ENCODE peak calls at places on chromosomes 5 and 9, in seven cellular contexts. Z is uterus, B is heart left ventricle, S is IMR-90, C is mammary epithelial cell, T is PC-3, U is adrenal gland. Y is an unnamed sample.

GRCh38 chr9:91362212-91362611 is 494 bp upstream of the AUH start:
- DNase-seq in Z (no peak), B (no peak), T (no peak), U (no peak), C (no peak), S (no peak), Y (no peak)

GRCh38 chr9:81599837-81600236 is 89.5 kb downstream of the TLE1 start:
- DNase-seq in S (no peak), C (no peak), B (no peak), T (no peak), U (no peak), Z (no peak), Y (no peak)

GRCh38 chr5:90968319-90968718 is 409.7 kb downstream of the ADGRV1 start:
- DNase-seq in Z (no peak), T (no peak), B (no peak), C (peak; percentile 59), U (no peak), S (no peak), Y (peak; percentile 16)

GRCh38 chr5:32942225-32942989 is 231.3 kb downstream of the NPR3 start:
- DNase-seq in C (peak; percentile 38), T (peak; percentile 84), B (no peak), U (no peak), S (peak; percentile 13), Z (no peak), Y (peak; percentile 42)

GRCh38 chr9:136920069-136920468 is 24.5 kb downstream of the FBXW5 start:
- DNase-seq in B (no peak), Z (no peak), T (no peak), S (no peak), U (no peak), C (no peak), Y (no peak)

GRCh38 chr5:6349387-6349786 is 29.0 kb downstream of the MED10 start:
- DNase-seq in Z (no peak), B (no peak), C (no peak), T (peak; percentile 45), U (no peak), S (no peak), Y (no peak)

GRCh38 chr5:151470440-151470839 is 23.0 kb downstream of the SLC36A1 start:
- DNase-seq in Z (no peak), U (no peak), C (no peak), B (no peak), S (peak; percentile 81), T (no peak), Y (no peak)

GRCh38 chr5:34497031-34497808 is 158.9 kb upstream of the RAI14 start:
- DNase-seq in S (no peak), U (no peak), B (peak; percentile 86), T (no peak), C (no peak), Z (peak; percentile 89), Y (no peak)

GRCh38 chr5:107652839-107653607 is 17.7 kb downstream of the EFNA5 start:
- DNase-seq in S (no peak), C (no peak), T (no peak), U (no peak), B (no peak), Z (no peak), Y (no peak)

GRCh38 chr9:76664120-76664519 is 100.1 kb upstream of the PCA3 start:
- DNase-seq in C (no peak), T (no peak), B (no peak), Z (no peak), U (no peak), S (no peak), Y (no peak)

DNA sequence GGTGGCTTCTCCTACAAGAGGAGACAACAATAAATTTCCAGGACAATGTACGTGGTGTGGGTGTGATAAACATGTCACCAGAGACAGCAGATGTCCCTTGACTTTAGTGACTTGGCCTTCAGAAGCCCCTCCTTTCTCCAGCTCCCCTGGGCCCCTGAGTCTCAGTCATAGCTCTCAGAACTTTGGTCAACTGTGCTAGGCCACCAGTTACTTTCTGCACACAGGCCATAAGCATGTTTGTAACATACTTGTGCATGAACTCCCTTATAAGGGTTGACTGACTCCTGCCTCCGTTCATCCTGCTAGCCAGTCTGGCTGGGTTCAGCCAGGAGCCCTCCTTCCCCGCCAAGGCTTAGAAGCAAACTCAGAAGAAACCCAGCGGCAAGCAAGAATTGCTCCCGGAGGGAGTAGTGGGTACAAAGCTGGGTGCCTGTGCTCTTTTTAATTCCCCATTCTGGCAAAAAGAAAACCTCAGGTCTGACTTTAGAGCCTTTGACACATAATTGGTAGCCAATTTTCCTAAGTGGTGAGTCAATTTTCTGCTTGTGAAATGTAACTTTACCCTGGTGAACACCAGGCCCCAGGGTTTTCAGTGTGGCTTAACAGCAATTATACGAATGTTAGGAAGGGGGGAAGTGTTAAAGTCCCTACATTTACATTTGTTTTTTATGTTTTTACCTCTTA is 49.2 kb downstream of the EBF1 start:
- DNase-seq in T (peak; percentile 17), B (no peak), Z (peak; percentile 34), C (no peak), S (peak; percentile 32), U (no peak), Y (no peak)
- H3K27ac ChIP-seq in T (no peak overlapping the region), B (peak overlapping the region; percentile 84), Z (peak overlapping the region; percentile 84), C (no peak overlapping the region), S (no peak overlapping the region), U (no peak overlapping the region), Y (no peak overlapping the region)

DNA sequence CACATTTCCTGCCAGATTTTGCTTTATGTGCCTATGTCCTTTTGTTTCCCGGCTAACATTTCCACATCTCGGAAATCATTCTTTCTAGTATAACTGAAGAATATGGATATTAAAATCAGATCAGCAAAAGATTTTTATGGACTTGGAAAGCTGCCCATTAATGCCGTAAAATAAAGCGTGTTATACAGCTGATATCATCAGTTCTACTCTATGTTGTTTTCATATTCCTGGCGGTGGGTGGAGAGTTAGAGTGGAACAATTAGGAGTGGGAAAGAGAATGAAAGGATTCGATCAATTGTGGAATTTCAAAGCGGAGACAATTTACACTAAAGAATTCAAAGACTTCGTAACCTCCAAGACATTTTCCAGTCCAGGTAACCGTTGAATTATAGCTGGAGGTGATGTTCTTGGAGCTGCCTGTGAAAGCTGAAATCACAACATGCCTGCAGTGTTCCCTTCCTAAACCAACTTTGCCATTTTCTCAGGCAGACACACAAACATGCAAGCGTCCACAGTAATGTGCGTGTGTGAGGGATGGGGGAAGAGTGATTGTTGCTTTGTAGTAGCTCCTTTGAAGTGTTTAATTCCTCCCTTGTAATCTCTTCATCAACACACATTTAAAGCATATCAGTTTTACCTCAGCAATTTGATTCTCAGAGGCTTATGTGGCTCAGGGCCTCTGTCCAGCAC is 543.9 kb downstream of the RAB3C start:
- DNase-seq in B (no peak), C (no peak), S (peak; percentile 55), Z (no peak), T (no peak), U (no peak), Y (peak; percentile 17)
- TF ChIP-seq CTCF in B (no peak), C (no peak), S (no peak), Z (no peak), T (no peak), U (no peak), Y (no peak)

GRCh38 chr5:159787837-159788236 is 128.4 kb upstream of the ADRA1B start:
- DNase-seq in Z (no peak), B (no peak), U (no peak), S (no peak), T (no peak), C (no peak), Y (no peak)
- H3K27ac ChIP-seq in Z (peak overlapping the region; percentile 75), B (peak overlapping the region; percentile 46), U (no peak overlapping the region), S (no peak overlapping the region), T (no peak overlapping the region), C (no peak overlapping the region), Y (no peak overlapping the region)

DNA sequence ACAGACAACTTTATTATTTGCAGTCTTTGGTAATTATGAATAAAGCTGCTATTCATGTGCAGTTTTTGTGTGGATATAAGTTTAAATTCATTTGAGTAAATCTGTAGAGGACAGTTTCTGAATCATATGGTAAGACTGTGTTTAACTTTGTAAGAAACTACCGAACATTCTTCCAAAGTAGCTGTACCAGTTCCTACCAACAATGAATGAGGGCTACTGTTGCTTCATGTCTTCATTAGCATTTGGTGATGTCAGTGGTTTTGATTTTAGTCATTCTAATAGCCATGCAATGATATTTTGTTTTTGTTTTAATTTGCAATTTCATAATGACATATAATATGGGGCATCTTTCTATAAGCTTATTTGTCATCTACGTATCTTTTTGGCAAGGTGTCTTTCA is 501.3 kb upstream of the RORB start:
- DNase-seq in C (peak; percentile 34), T (no peak), B (no peak), S (no peak), Z (no peak), U (no peak), Y (no peak)
- TF ChIP-seq CTCF in C (no peak), T (no peak), B (no peak), S (no peak), Z (no peak), U (no peak), Y (no peak)

GRCh38 chr5:149732500-149733128 is 2.5 kb downstream of the PPARGC1B start:
- DNase-seq in T (peak; percentile 56), U (peak; percentile 38), Z (peak; percentile 42), S (no peak), B (peak; percentile 72), C (peak; percentile 40), Y (no peak)

GRCh38 chr5:149731617-149732400 is 1.7 kb downstream of the PPARGC1B start:
- DNase-seq in C (peak; percentile 84), U (peak; percentile 90), T (peak; percentile 93), B (peak; percentile 92), S (peak; percentile 58), Z (peak; percentile 85), Y (peak; percentile 83)

GRCh38 chr5:149729150-149729549 is 960 bp upstream of the PPARGC1B start:
- DNase-seq in Z (no peak), S (no peak), C (no peak), T (no peak), B (no peak), U (no peak), Y (no peak)

GRCh38 chr5:149731332-149731616 is 1.2 kb downstream of the PPARGC1B start:
- DNase-seq in T (no peak), U (no peak), B (no peak), S (no peak), C (no peak), Z (peak; percentile 26), Y (no peak)

DNA sequence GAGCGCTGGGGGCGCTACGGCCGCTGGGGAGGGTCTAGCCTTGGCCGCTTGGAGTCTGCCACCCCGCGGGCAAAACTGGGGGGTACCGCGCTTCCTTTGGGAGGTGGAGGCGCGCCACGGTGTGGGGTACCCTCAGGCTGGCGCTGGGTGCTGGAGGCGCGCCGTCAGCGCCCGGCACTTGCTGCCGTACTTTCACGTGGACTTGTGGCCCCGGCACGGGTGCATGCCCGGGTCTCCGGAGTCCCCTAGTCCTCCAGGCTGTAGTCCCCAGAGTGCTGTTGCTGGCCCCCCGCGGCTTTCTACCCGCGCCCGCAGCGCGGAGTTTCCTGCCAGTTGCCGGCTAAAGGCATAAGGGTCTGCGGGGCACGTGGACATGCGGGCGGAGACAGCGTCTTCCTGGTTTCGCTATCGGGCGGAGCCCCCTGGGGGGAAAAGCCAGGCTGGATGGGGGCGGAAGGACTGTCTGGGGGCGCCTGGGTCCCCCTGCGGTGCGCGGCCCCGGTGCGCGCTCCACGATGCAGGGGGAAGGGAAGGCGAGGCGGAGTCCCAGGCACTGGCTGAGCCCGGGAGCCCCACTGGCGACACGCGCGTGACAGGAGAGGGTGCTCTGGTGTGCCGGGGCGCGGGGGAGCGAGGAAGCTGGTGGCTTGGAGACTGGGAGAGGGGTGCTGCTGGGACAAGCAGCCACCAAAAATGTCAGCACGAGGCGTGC is 666 bp downstream of the PPARGC1B start:
- DNase-seq in B (peak; percentile 84), U (peak; percentile 40), C (peak; percentile 45), T (peak; percentile 47), S (no peak), Z (peak; percentile 27), Y (no peak)
- H3K27ac ChIP-seq in B (peak overlapping the region; percentile 94), U (no peak overlapping the region), C (peak overlapping the region; percentile 61), T (peak overlapping the region; percentile 45), S (no peak overlapping the region), Z (peak overlapping the region; percentile 78), Y (peak overlapping the region; percentile 18)